ENCODE peak calls at places on chromosome 1, in ten cellular contexts. One of them, this sample, is unnamed.

GRCh38 chr1:161032409-161032808 is 6.4 kb downstream of the TSTD1 start:
- DNase-seq in HCT116: no peak
- DNase-seq in G401: no peak
- DNase-seq in Daoy: no peak
- DNase-seq in neural crest cell: no peak
- DNase-seq in progenitor cell of endocrine pancreas: no peak
- DNase-seq in A549: no peak
- DNase-seq in pancreas: no peak
- DNase-seq in cardiac muscle cell: peak
- DNase-seq in HTR-8/SVneo: no peak
- DNase-seq in this sample: no peak

GRCh38 chr1:3742439-3743298 is 9.6 kb upstream of the CCDC27 start:
- DNase-seq in HCT116: no peak
- DNase-seq in neural crest cell: no peak
- DNase-seq in cardiac muscle cell: no peak
- DNase-seq in A549: no peak
- DNase-seq in progenitor cell of endocrine pancreas: no peak
- DNase-seq in Daoy: no peak
- DNase-seq in HTR-8/SVneo: no peak
- DNase-seq in G401: no peak
- DNase-seq in pancreas: no peak
- DNase-seq in this sample: no peak

GRCh38 chr1:1305300-1306069 is 2.2 kb downstream of the ACAP3 start:
- DNase-seq in neural crest cell: no peak
- DNase-seq in G401: peak
- DNase-seq in pancreas: peak
- DNase-seq in A549: peak
- DNase-seq in HCT116: no peak
- DNase-seq in cardiac muscle cell: no peak
- DNase-seq in progenitor cell of endocrine pancreas: no peak
- DNase-seq in HTR-8/SVneo: peak
- DNase-seq in Daoy: peak
- DNase-seq in this sample: no peak

GRCh38 chr1:184407816-184408510 is 21.1 kb downstream of the C1orf21 start:
- DNase-seq in G401: no peak
- DNase-seq in cardiac muscle cell: no peak
- DNase-seq in neural crest cell: no peak
- DNase-seq in A549: peak
- DNase-seq in Daoy: peak
- DNase-seq in HTR-8/SVneo: no peak
- DNase-seq in progenitor cell of endocrine pancreas: no peak
- DNase-seq in pancreas: no peak
- DNase-seq in HCT116: no peak
- DNase-seq in this sample: no peak

GRCh38 chr1:61050541-61051454 is 31.6 kb upstream of the NFIA start:
- DNase-seq in pancreas: peak
- DNase-seq in cardiac muscle cell: peak
- DNase-seq in HTR-8/SVneo: no peak
- DNase-seq in A549: no peak
- DNase-seq in progenitor cell of endocrine pancreas: no peak
- DNase-seq in neural crest cell: no peak
- DNase-seq in Daoy: peak
- DNase-seq in HCT116: no peak
- DNase-seq in G401: peak
- DNase-seq in this sample: no peak

GRCh38 chr1:81414417-81415087 is 386.2 kb upstream of the ADGRL2 start:
- DNase-seq in pancreas: peak
- DNase-seq in Daoy: peak
- DNase-seq in neural crest cell: peak
- DNase-seq in HCT116: peak
- DNase-seq in cardiac muscle cell: peak
- DNase-seq in progenitor cell of endocrine pancreas: peak
- DNase-seq in HTR-8/SVneo: peak
- DNase-seq in A549: peak
- DNase-seq in G401: peak
- DNase-seq in this sample: no peak

GRCh38 chr1:92085727-92086126 is 5.6 kb downstream of the BTBD8 start:
- DNase-seq in progenitor cell of endocrine pancreas: no peak
- DNase-seq in G401: no peak
- DNase-seq in Daoy: no peak
- DNase-seq in A549: no peak
- DNase-seq in neural crest cell: no peak
- DNase-seq in HTR-8/SVneo: no peak
- DNase-seq in HCT116: peak
- DNase-seq in pancreas: no peak
- DNase-seq in cardiac muscle cell: peak
- DNase-seq in this sample: no peak

GRCh38 chr1:37002898-37003297 is 31.4 kb downstream of the GRIK3 start:
- DNase-seq in progenitor cell of endocrine pancreas: no peak
- DNase-seq in HTR-8/SVneo: no peak
- DNase-seq in neural crest cell: no peak
- DNase-seq in pancreas: no peak
- DNase-seq in Daoy: no peak
- DNase-seq in cardiac muscle cell: no peak
- DNase-seq in HCT116: no peak
- DNase-seq in G401: no peak
- DNase-seq in A549: no peak
- DNase-seq in this sample: no peak

GRCh38 chr1:93807301-93807930 is 71.6 kb downstream of the DNTTIP2 start:
- DNase-seq in G401: no peak
- DNase-seq in progenitor cell of endocrine pancreas: no peak
- DNase-seq in cardiac muscle cell: no peak
- DNase-seq in HCT116: no peak
- DNase-seq in pancreas: no peak
- DNase-seq in A549: no peak
- DNase-seq in Daoy: no peak
- DNase-seq in HTR-8/SVneo: no peak
- DNase-seq in neural crest cell: no peak
- DNase-seq in this sample: peak

GRCh38 chr1:59666106-59666505 is 148.6 kb upstream of the HOOK1 start:
- DNase-seq in pancreas: no peak
- DNase-seq in progenitor cell of endocrine pancreas: no peak
- DNase-seq in neural crest cell: no peak
- DNase-seq in HTR-8/SVneo: no peak
- DNase-seq in Daoy: no peak
- DNase-seq in cardiac muscle cell: no peak
- DNase-seq in A549: no peak
- DNase-seq in G401: no peak
- DNase-seq in HCT116: no peak
- DNase-seq in this sample: no peak

GRCh38 chr1:186404454-186405051 is 28.9 kb downstream of the ODR4 start:
- DNase-seq in HCT116: no peak
- DNase-seq in cardiac muscle cell: peak
- DNase-seq in A549: peak
- DNase-seq in progenitor cell of endocrine pancreas: no peak
- DNase-seq in neural crest cell: no peak
- DNase-seq in G401: peak
- DNase-seq in HTR-8/SVneo: peak
- DNase-seq in pancreas: no peak
- DNase-seq in Daoy: peak
- DNase-seq in this sample: no peak

GRCh38 chr1:911875-912739 is 11.6 kb upstream of the SAMD11 start:
- DNase-seq in A549: no peak
- DNase-seq in pancreas: peak
- DNase-seq in HTR-8/SVneo: no peak
- DNase-seq in neural crest cell: no peak
- DNase-seq in HCT116: no peak
- DNase-seq in Daoy: peak
- DNase-seq in progenitor cell of endocrine pancreas: no peak
- DNase-seq in cardiac muscle cell: no peak
- DNase-seq in G401: no peak
- DNase-seq in this sample: no peak